ENCODE peak calls at places on chromosomes 13 and 19, in nine cellular contexts. One of them, this sample, is unnamed.

GRCh38 chr19:1651548-1652394 is 644 bp downstream of the TCF3 start:
- DNase-seq in anterior cingulate cortex: no peak
- DNase-seq in PC-9: no peak
- DNase-seq in stimulated activated CD8-positive, alpha-beta memory T cell treated with anti-CD3 and anti-CD28 coated beads, Interleukin-4, amount 100 ng/mL, for 24 hours: no peak
- DNase-seq in stimulated activated naive CD8-positive, alpha-beta T cell treated with anti-CD3 and anti-CD28 coated beads, Interleukin-15, Interleukin-2, amounts not matched to agents 100 U/mL and 50 U/mL, for 24 hours: peak
- DNase-seq in left kidney: peak
- DNase-seq in fibroblast of mammary gland: peak
- DNase-seq in kidney tubule cell: peak
- DNase-seq in AG09309: no peak
- DNase-seq in this sample: peak

GRCh38 chr13:30745917-30746686 is 10.8 kb downstream of the ALOX5AP start:
- DNase-seq in kidney tubule cell: no peak
- DNase-seq in fibroblast of mammary gland: no peak
- DNase-seq in stimulated activated naive CD8-positive, alpha-beta T cell treated with anti-CD3 and anti-CD28 coated beads, Interleukin-15, Interleukin-2, amounts not matched to agents 100 U/mL and 50 U/mL, for 24 hours: no peak
- DNase-seq in left kidney: peak
- DNase-seq in stimulated activated CD8-positive, alpha-beta memory T cell treated with anti-CD3 and anti-CD28 coated beads, Interleukin-4, amount 100 ng/mL, for 24 hours: no peak
- DNase-seq in AG09309: no peak
- DNase-seq in PC-9: no peak
- DNase-seq in anterior cingulate cortex: peak
- DNase-seq in this sample: no peak

GRCh38 chr19:4583961-4584669 is 24.6 kb upstream of the SEMA6B start:
- DNase-seq in stimulated activated CD8-positive, alpha-beta memory T cell treated with anti-CD3 and anti-CD28 coated beads, Interleukin-4, amount 100 ng/mL, for 24 hours: no peak
- DNase-seq in fibroblast of mammary gland: no peak
- DNase-seq in stimulated activated naive CD8-positive, alpha-beta T cell treated with anti-CD3 and anti-CD28 coated beads, Interleukin-15, Interleukin-2, amounts not matched to agents 100 U/mL and 50 U/mL, for 24 hours: peak
- DNase-seq in kidney tubule cell: no peak
- DNase-seq in left kidney: peak
- DNase-seq in anterior cingulate cortex: no peak
- DNase-seq in PC-9: no peak
- DNase-seq in AG09309: no peak
- DNase-seq in this sample: peak

GRCh38 chr19:17243854-17244617 is 1.7 kb downstream of the NR2F6 start:
- DNase-seq in fibroblast of mammary gland: peak
- DNase-seq in stimulated activated CD8-positive, alpha-beta memory T cell treated with anti-CD3 and anti-CD28 coated beads, Interleukin-4, amount 100 ng/mL, for 24 hours: no peak
- DNase-seq in PC-9: peak
- DNase-seq in AG09309: no peak
- DNase-seq in left kidney: peak
- DNase-seq in kidney tubule cell: peak
- DNase-seq in stimulated activated naive CD8-positive, alpha-beta T cell treated with anti-CD3 and anti-CD28 coated beads, Interleukin-15, Interleukin-2, amounts not matched to agents 100 U/mL and 50 U/mL, for 24 hours: no peak
- DNase-seq in anterior cingulate cortex: no peak
- DNase-seq in this sample: peak

GRCh38 chr13:74662895-74663294 is 528.7 kb upstream of the KLF12 start:
- DNase-seq in stimulated activated naive CD8-positive, alpha-beta T cell treated with anti-CD3 and anti-CD28 coated beads, Interleukin-15, Interleukin-2, amounts not matched to agents 100 U/mL and 50 U/mL, for 24 hours: no peak
- DNase-seq in fibroblast of mammary gland: peak
- DNase-seq in kidney tubule cell: no peak
- DNase-seq in left kidney: peak
- DNase-seq in AG09309: no peak
- DNase-seq in stimulated activated CD8-positive, alpha-beta memory T cell treated with anti-CD3 and anti-CD28 coated beads, Interleukin-4, amount 100 ng/mL, for 24 hours: no peak
- DNase-seq in PC-9: no peak
- DNase-seq in anterior cingulate cortex: no peak
- DNase-seq in this sample: no peak

GRCh38 chr19:49020931-49021895 is 2.9 kb downstream of the CGB3 start:
- DNase-seq in stimulated activated naive CD8-positive, alpha-beta T cell treated with anti-CD3 and anti-CD28 coated beads, Interleukin-15, Interleukin-2, amounts not matched to agents 100 U/mL and 50 U/mL, for 24 hours: no peak
- DNase-seq in anterior cingulate cortex: no peak
- DNase-seq in PC-9: no peak
- DNase-seq in kidney tubule cell: peak
- DNase-seq in left kidney: peak
- DNase-seq in AG09309: no peak
- DNase-seq in stimulated activated CD8-positive, alpha-beta memory T cell treated with anti-CD3 and anti-CD28 coated beads, Interleukin-4, amount 100 ng/mL, for 24 hours: no peak
- DNase-seq in fibroblast of mammary gland: peak
- DNase-seq in this sample: no peak

GRCh38 chr19:54084410-54084809 is 3.2 kb upstream of the TARM1 start:
- DNase-seq in fibroblast of mammary gland: no peak
- DNase-seq in left kidney: no peak
- DNase-seq in AG09309: no peak
- DNase-seq in stimulated activated CD8-positive, alpha-beta memory T cell treated with anti-CD3 and anti-CD28 coated beads, Interleukin-4, amount 100 ng/mL, for 24 hours: no peak
- DNase-seq in PC-9: no peak
- DNase-seq in stimulated activated naive CD8-positive, alpha-beta T cell treated with anti-CD3 and anti-CD28 coated beads, Interleukin-15, Interleukin-2, amounts not matched to agents 100 U/mL and 50 U/mL, for 24 hours: no peak
- DNase-seq in anterior cingulate cortex: no peak
- DNase-seq in kidney tubule cell: no peak
- DNase-seq in this sample: no peak

GRCh38 chr19:46815833-46816627 is 27.6 kb upstream of the SLC1A5 start:
- DNase-seq in stimulated activated CD8-positive, alpha-beta memory T cell treated with anti-CD3 and anti-CD28 coated beads, Interleukin-4, amount 100 ng/mL, for 24 hours: no peak
- DNase-seq in stimulated activated naive CD8-positive, alpha-beta T cell treated with anti-CD3 and anti-CD28 coated beads, Interleukin-15, Interleukin-2, amounts not matched to agents 100 U/mL and 50 U/mL, for 24 hours: no peak
- DNase-seq in anterior cingulate cortex: no peak
- DNase-seq in AG09309: no peak
- DNase-seq in left kidney: no peak
- DNase-seq in fibroblast of mammary gland: no peak
- DNase-seq in kidney tubule cell: no peak
- DNase-seq in PC-9: no peak
- DNase-seq in this sample: no peak

GRCh38 chr19:11138659-11139526 is 16.7 kb downstream of the SPC24 start:
- DNase-seq in PC-9: peak
- DNase-seq in fibroblast of mammary gland: peak
- DNase-seq in AG09309: peak
- DNase-seq in kidney tubule cell: peak
- DNase-seq in stimulated activated naive CD8-positive, alpha-beta T cell treated with anti-CD3 and anti-CD28 coated beads, Interleukin-15, Interleukin-2, amounts not matched to agents 100 U/mL and 50 U/mL, for 24 hours: no peak
- DNase-seq in stimulated activated CD8-positive, alpha-beta memory T cell treated with anti-CD3 and anti-CD28 coated beads, Interleukin-4, amount 100 ng/mL, for 24 hours: no peak
- DNase-seq in anterior cingulate cortex: peak
- DNase-seq in left kidney: peak
- DNase-seq in this sample: no peak

GRCh38 chr19:52200044-52200443 is 10.2 kb downstream of the PPP2R1A start:
- DNase-seq in kidney tubule cell: peak
- DNase-seq in left kidney: no peak
- DNase-seq in stimulated activated naive CD8-positive, alpha-beta T cell treated with anti-CD3 and anti-CD28 coated beads, Interleukin-15, Interleukin-2, amounts not matched to agents 100 U/mL and 50 U/mL, for 24 hours: no peak
- DNase-seq in fibroblast of mammary gland: peak
- DNase-seq in stimulated activated CD8-positive, alpha-beta memory T cell treated with anti-CD3 and anti-CD28 coated beads, Interleukin-4, amount 100 ng/mL, for 24 hours: no peak
- DNase-seq in AG09309: peak
- DNase-seq in anterior cingulate cortex: no peak
- DNase-seq in PC-9: peak
- DNase-seq in this sample: no peak

GRCh38 chr19:4042731-4043082 is 24.0 kb downstream of the ZBTB7A start:
- DNase-seq in stimulated activated naive CD8-positive, alpha-beta T cell treated with anti-CD3 and anti-CD28 coated beads, Interleukin-15, Interleukin-2, amounts not matched to agents 100 U/mL and 50 U/mL, for 24 hours: no peak
- DNase-seq in fibroblast of mammary gland: no peak
- DNase-seq in AG09309: no peak
- DNase-seq in anterior cingulate cortex: no peak
- DNase-seq in stimulated activated CD8-positive, alpha-beta memory T cell treated with anti-CD3 and anti-CD28 coated beads, Interleukin-4, amount 100 ng/mL, for 24 hours: no peak
- DNase-seq in left kidney: no peak
- DNase-seq in PC-9: peak
- DNase-seq in kidney tubule cell: no peak
- DNase-seq in this sample: peak

GRCh38 chr13:66845393-66845792 is 384.7 kb downstream of the PCDH9 start:
- DNase-seq in kidney tubule cell: no peak
- DNase-seq in PC-9: no peak
- DNase-seq in fibroblast of mammary gland: no peak
- DNase-seq in left kidney: no peak
- DNase-seq in stimulated activated CD8-positive, alpha-beta memory T cell treated with anti-CD3 and anti-CD28 coated beads, Interleukin-4, amount 100 ng/mL, for 24 hours: no peak
- DNase-seq in stimulated activated naive CD8-positive, alpha-beta T cell treated with anti-CD3 and anti-CD28 coated beads, Interleukin-15, Interleukin-2, amounts not matched to agents 100 U/mL and 50 U/mL, for 24 hours: no peak
- DNase-seq in AG09309: no peak
- DNase-seq in anterior cingulate cortex: no peak
- DNase-seq in this sample: no peak

GRCh38 chr19:4066682-4067395 is at the start of gene ZBTB7A:
- DNase-seq in fibroblast of mammary gland: peak
- DNase-seq in PC-9: peak
- DNase-seq in AG09309: no peak
- DNase-seq in anterior cingulate cortex: peak
- DNase-seq in left kidney: peak
- DNase-seq in kidney tubule cell: peak
- DNase-seq in stimulated activated CD8-positive, alpha-beta memory T cell treated with anti-CD3 and anti-CD28 coated beads, Interleukin-4, amount 100 ng/mL, for 24 hours: no peak
- DNase-seq in stimulated activated naive CD8-positive, alpha-beta T cell treated with anti-CD3 and anti-CD28 coated beads, Interleukin-15, Interleukin-2, amounts not matched to agents 100 U/mL and 50 U/mL, for 24 hours: peak
- DNase-seq in this sample: peak

GRCh38 chr13:113078895-113079720 is 26.5 kb upstream of the F7 start:
- DNase-seq in anterior cingulate cortex: peak
- DNase-seq in kidney tubule cell: no peak
- DNase-seq in stimulated activated CD8-positive, alpha-beta memory T cell treated with anti-CD3 and anti-CD28 coated beads, Interleukin-4, amount 100 ng/mL, for 24 hours: no peak
- DNase-seq in stimulated activated naive CD8-positive, alpha-beta T cell treated with anti-CD3 and anti-CD28 coated beads, Interleukin-15, Interleukin-2, amounts not matched to agents 100 U/mL and 50 U/mL, for 24 hours: no peak
- DNase-seq in fibroblast of mammary gland: no peak
- DNase-seq in PC-9: no peak
- DNase-seq in left kidney: no peak
- DNase-seq in AG09309: no peak
- DNase-seq in this sample: no peak

GRCh38 chr19:17794731-17795494 is at the start of gene B3GNT3:
- DNase-seq in PC-9: peak
- DNase-seq in stimulated activated naive CD8-positive, alpha-beta T cell treated with anti-CD3 and anti-CD28 coated beads, Interleukin-15, Interleukin-2, amounts not matched to agents 100 U/mL and 50 U/mL, for 24 hours: no peak
- DNase-seq in fibroblast of mammary gland: no peak
- DNase-seq in kidney tubule cell: peak
- DNase-seq in anterior cingulate cortex: no peak
- DNase-seq in AG09309: no peak
- DNase-seq in stimulated activated CD8-positive, alpha-beta memory T cell treated with anti-CD3 and anti-CD28 coated beads, Interleukin-4, amount 100 ng/mL, for 24 hours: no peak
- DNase-seq in left kidney: peak
- DNase-seq in this sample: peak

GRCh38 chr13:106063591-106064308 is 471.7 kb downstream of the EFNB2 start:
- DNase-seq in kidney tubule cell: peak
- DNase-seq in AG09309: peak
- DNase-seq in stimulated activated CD8-positive, alpha-beta memory T cell treated with anti-CD3 and anti-CD28 coated beads, Interleukin-4, amount 100 ng/mL, for 24 hours: no peak
- DNase-seq in fibroblast of mammary gland: peak
- DNase-seq in left kidney: no peak
- DNase-seq in PC-9: no peak
- DNase-seq in stimulated activated naive CD8-positive, alpha-beta T cell treated with anti-CD3 and anti-CD28 coated beads, Interleukin-15, Interleukin-2, amounts not matched to agents 100 U/mL and 50 U/mL, for 24 hours: no peak
- DNase-seq in anterior cingulate cortex: no peak
- DNase-seq in this sample: no peak

GRCh38 chr19:7130043-7130442 is 60.5 kb downstream of the ZNF557 start:
- DNase-seq in stimulated activated naive CD8-positive, alpha-beta T cell treated with anti-CD3 and anti-CD28 coated beads, Interleukin-15, Interleukin-2, amounts not matched to agents 100 U/mL and 50 U/mL, for 24 hours: no peak
- DNase-seq in fibroblast of mammary gland: no peak
- DNase-seq in AG09309: no peak
- DNase-seq in anterior cingulate cortex: no peak
- DNase-seq in left kidney: no peak
- DNase-seq in PC-9: no peak
- DNase-seq in kidney tubule cell: no peak
- DNase-seq in stimulated activated CD8-positive, alpha-beta memory T cell treated with anti-CD3 and anti-CD28 coated beads, Interleukin-4, amount 100 ng/mL, for 24 hours: no peak
- DNase-seq in this sample: no peak

GRCh38 chr13:89755729-89756492 is 1591.6 kb upstream of the MIR17HG start:
- DNase-seq in stimulated activated CD8-positive, alpha-beta memory T cell treated with anti-CD3 and anti-CD28 coated beads, Interleukin-4, amount 100 ng/mL, for 24 hours: no peak
- DNase-seq in left kidney: no peak
- DNase-seq in fibroblast of mammary gland: no peak
- DNase-seq in AG09309: no peak
- DNase-seq in anterior cingulate cortex: no peak
- DNase-seq in kidney tubule cell: peak
- DNase-seq in stimulated activated naive CD8-positive, alpha-beta T cell treated with anti-CD3 and anti-CD28 coated beads, Interleukin-15, Interleukin-2, amounts not matched to agents 100 U/mL and 50 U/mL, for 24 hours: no peak
- DNase-seq in PC-9: no peak
- DNase-seq in this sample: no peak

GRCh38 chr19:16834747-16835146 is 5.5 kb downstream of the SIN3B start:
- DNase-seq in kidney tubule cell: peak
- DNase-seq in PC-9: no peak
- DNase-seq in anterior cingulate cortex: no peak
- DNase-seq in stimulated activated naive CD8-positive, alpha-beta T cell treated with anti-CD3 and anti-CD28 coated beads, Interleukin-15, Interleukin-2, amounts not matched to agents 100 U/mL and 50 U/mL, for 24 hours: peak
- DNase-seq in fibroblast of mammary gland: peak
- DNase-seq in AG09309: no peak
- DNase-seq in left kidney: no peak
- DNase-seq in stimulated activated CD8-positive, alpha-beta memory T cell treated with anti-CD3 and anti-CD28 coated beads, Interleukin-4, amount 100 ng/mL, for 24 hours: no peak
- DNase-seq in this sample: no peak

GRCh38 chr13:35781044-35781443 is 304.6 kb upstream of the MAB21L1 start:
- DNase-seq in stimulated activated CD8-positive, alpha-beta memory T cell treated with anti-CD3 and anti-CD28 coated beads, Interleukin-4, amount 100 ng/mL, for 24 hours: no peak
- DNase-seq in PC-9: no peak
- DNase-seq in left kidney: no peak
- DNase-seq in anterior cingulate cortex: no peak
- DNase-seq in stimulated activated naive CD8-positive, alpha-beta T cell treated with anti-CD3 and anti-CD28 coated beads, Interleukin-15, Interleukin-2, amounts not matched to agents 100 U/mL and 50 U/mL, for 24 hours: no peak
- DNase-seq in fibroblast of mammary gland: no peak
- DNase-seq in kidney tubule cell: no peak
- DNase-seq in AG09309: no peak
- DNase-seq in this sample: no peak

GRCh38 chr13:28707629-28708427 is 10.9 kb downstream of the SLC46A3 start:
- DNase-seq in stimulated activated naive CD8-positive, alpha-beta T cell treated with anti-CD3 and anti-CD28 coated beads, Interleukin-15, Interleukin-2, amounts not matched to agents 100 U/mL and 50 U/mL, for 24 hours: no peak
- DNase-seq in AG09309: peak
- DNase-seq in fibroblast of mammary gland: peak
- DNase-seq in anterior cingulate cortex: no peak
- DNase-seq in PC-9: peak
- DNase-seq in stimulated activated CD8-positive, alpha-beta memory T cell treated with anti-CD3 and anti-CD28 coated beads, Interleukin-4, amount 100 ng/mL, for 24 hours: no peak
- DNase-seq in left kidney: no peak
- DNase-seq in kidney tubule cell: no peak
- DNase-seq in this sample: no peak

GRCh38 chr13:97174638-97175037 is 47.5 kb upstream of the MBNL2 start:
- DNase-seq in AG09309: no peak
- DNase-seq in left kidney: no peak
- DNase-seq in anterior cingulate cortex: no peak
- DNase-seq in fibroblast of mammary gland: no peak
- DNase-seq in kidney tubule cell: peak
- DNase-seq in PC-9: no peak
- DNase-seq in stimulated activated naive CD8-positive, alpha-beta T cell treated with anti-CD3 and anti-CD28 coated beads, Interleukin-15, Interleukin-2, amounts not matched to agents 100 U/mL and 50 U/mL, for 24 hours: no peak
- DNase-seq in stimulated activated CD8-positive, alpha-beta memory T cell treated with anti-CD3 and anti-CD28 coated beads, Interleukin-4, amount 100 ng/mL, for 24 hours: no peak
- DNase-seq in this sample: no peak

GRCh38 chr13:93789058-93789457 is 562.5 kb downstream of the GPC6 start:
- DNase-seq in stimulated activated naive CD8-positive, alpha-beta T cell treated with anti-CD3 and anti-CD28 coated beads, Interleukin-15, Interleukin-2, amounts not matched to agents 100 U/mL and 50 U/mL, for 24 hours: no peak
- DNase-seq in kidney tubule cell: peak
- DNase-seq in PC-9: no peak
- DNase-seq in anterior cingulate cortex: no peak
- DNase-seq in left kidney: no peak
- DNase-seq in fibroblast of mammary gland: peak
- DNase-seq in AG09309: no peak
- DNase-seq in stimulated activated CD8-positive, alpha-beta memory T cell treated with anti-CD3 and anti-CD28 coated beads, Interleukin-4, amount 100 ng/mL, for 24 hours: no peak
- DNase-seq in this sample: peak

GRCh38 chr19:53947624-53948023 is 15.1 kb upstream of the CACNG8 start:
- DNase-seq in left kidney: no peak
- DNase-seq in kidney tubule cell: no peak
- DNase-seq in stimulated activated naive CD8-positive, alpha-beta T cell treated with anti-CD3 and anti-CD28 coated beads, Interleukin-15, Interleukin-2, amounts not matched to agents 100 U/mL and 50 U/mL, for 24 hours: no peak
- DNase-seq in stimulated activated CD8-positive, alpha-beta memory T cell treated with anti-CD3 and anti-CD28 coated beads, Interleukin-4, amount 100 ng/mL, for 24 hours: no peak
- DNase-seq in PC-9: no peak
- DNase-seq in fibroblast of mammary gland: peak
- DNase-seq in AG09309: no peak
- DNase-seq in anterior cingulate cortex: no peak
- DNase-seq in this sample: no peak

GRCh38 chr13:61052175-61052574 is 363.5 kb downstream of the PCDH20 start:
- DNase-seq in left kidney: no peak
- DNase-seq in fibroblast of mammary gland: no peak
- DNase-seq in stimulated activated naive CD8-positive, alpha-beta T cell treated with anti-CD3 and anti-CD28 coated beads, Interleukin-15, Interleukin-2, amounts not matched to agents 100 U/mL and 50 U/mL, for 24 hours: no peak
- DNase-seq in kidney tubule cell: no peak
- DNase-seq in PC-9: no peak
- DNase-seq in anterior cingulate cortex: no peak
- DNase-seq in stimulated activated CD8-positive, alpha-beta memory T cell treated with anti-CD3 and anti-CD28 coated beads, Interleukin-4, amount 100 ng/mL, for 24 hours: no peak
- DNase-seq in AG09309: no peak
- DNase-seq in this sample: no peak

This sample was measured in NCI-H510A treated with DMSO at 0.1 percent for 48 hours.